ENCODE peak calls at places on chromosome 5, in eight cellular contexts. One of them, this sample, is unnamed. For H3K4me1, the result is how much of the 10 kb centered on the place peaks cover.

GRCh38 chr5:124910354-124911016 is 164.0 kb upstream of the ZNF608 start:
- DNase-seq in upper lobe of right lung: no peak
- DNase-seq in body of pancreas: no peak
- DNase-seq in small intestine: no peak
- DNase-seq in K562: no peak
- DNase-seq in cardiac muscle cell: no peak
- DNase-seq in heart left ventricle: no peak
- DNase-seq in CD8-positive, alpha-beta memory T cell: no peak
- DNase-seq in this sample: no peak

GRCh38 chr5:6729400-6730310 is 16.4 kb downstream of the TENT4A start:
- DNase-seq in cardiac muscle cell: no peak
- DNase-seq in K562: no peak
- DNase-seq in upper lobe of right lung: peak
- DNase-seq in body of pancreas: peak
- DNase-seq in CD8-positive, alpha-beta memory T cell: peak
- DNase-seq in heart left ventricle: peak
- DNase-seq in small intestine: peak
- DNase-seq in this sample: peak

GRCh38 chr5:112643339-112643971 is 94.2 kb upstream of the APC start:
- DNase-seq in cardiac muscle cell: peak
- DNase-seq in upper lobe of right lung: no peak
- DNase-seq in body of pancreas: peak
- DNase-seq in CD8-positive, alpha-beta memory T cell: no peak
- DNase-seq in K562: no peak
- DNase-seq in heart left ventricle: no peak
- DNase-seq in small intestine: peak
- DNase-seq in this sample: no peak

GRCh38 chr5:169350016-169350415 is 49.1 kb upstream of the SLIT3 start:
- DNase-seq in CD8-positive, alpha-beta memory T cell: no peak
- DNase-seq in heart left ventricle: no peak
- DNase-seq in small intestine: no peak
- DNase-seq in K562: no peak
- DNase-seq in cardiac muscle cell: no peak
- DNase-seq in upper lobe of right lung: no peak
- DNase-seq in body of pancreas: no peak
- DNase-seq in this sample: no peak

GRCh38 chr5:33592245-33592644 is 151.5 kb downstream of the TARS1 start:
- DNase-seq in K562: no peak
- DNase-seq in heart left ventricle: no peak
- DNase-seq in CD8-positive, alpha-beta memory T cell: no peak
- DNase-seq in body of pancreas: no peak
- DNase-seq in upper lobe of right lung: no peak
- DNase-seq in small intestine: no peak
- DNase-seq in cardiac muscle cell: no peak
- DNase-seq in this sample: no peak

GRCh38 chr5:123511290-123511647 is 708 bp upstream of the CSNK1G3 start:
- DNase-seq in K562: no peak
- DNase-seq in CD8-positive, alpha-beta memory T cell: no peak
- DNase-seq in heart left ventricle: no peak
- DNase-seq in small intestine: no peak
- DNase-seq in cardiac muscle cell: no peak
- DNase-seq in body of pancreas: no peak
- DNase-seq in upper lobe of right lung: no peak
- DNase-seq in this sample: no peak

GRCh38 chr5:154783774-154784460 is 28.7 kb downstream of the LARP1 start:
- DNase-seq in K562: no peak
- DNase-seq in upper lobe of right lung: no peak
- DNase-seq in small intestine: no peak
- DNase-seq in body of pancreas: peak
- DNase-seq in cardiac muscle cell: no peak
- DNase-seq in heart left ventricle: no peak
- DNase-seq in CD8-positive, alpha-beta memory T cell: no peak
- DNase-seq in this sample: no peak

GRCh38 chr5:6731465-6732237 is 18.4 kb downstream of the TENT4A start:
- DNase-seq in heart left ventricle: no peak
- DNase-seq in upper lobe of right lung: peak
- DNase-seq in small intestine: peak
- DNase-seq in body of pancreas: no peak
- DNase-seq in CD8-positive, alpha-beta memory T cell: no peak
- DNase-seq in cardiac muscle cell: no peak
- DNase-seq in K562: no peak
- DNase-seq in this sample: no peak

GRCh38 chr5:148760945-148761638 is 65.3 kb upstream of the ADRB2 start:
- DNase-seq in upper lobe of right lung: no peak
- DNase-seq in CD8-positive, alpha-beta memory T cell: no peak
- DNase-seq in small intestine: no peak
- DNase-seq in K562: no peak
- DNase-seq in heart left ventricle: no peak
- DNase-seq in body of pancreas: no peak
- DNase-seq in cardiac muscle cell: no peak
- DNase-seq in this sample: no peak

GRCh38 chr5:157188270-157188669 is 7.6 kb downstream of the ITK start:
- DNase-seq in upper lobe of right lung: no peak
- DNase-seq in heart left ventricle: no peak
- DNase-seq in K562: no peak
- DNase-seq in body of pancreas: no peak
- DNase-seq in small intestine: no peak
- DNase-seq in cardiac muscle cell: no peak
- DNase-seq in CD8-positive, alpha-beta memory T cell: no peak
- DNase-seq in this sample: no peak

GRCh38 chr5:112822456-112822855 is 38.6 kb upstream of the SRP19 start:
- DNase-seq in CD8-positive, alpha-beta memory T cell: no peak
- DNase-seq in upper lobe of right lung: no peak
- DNase-seq in heart left ventricle: no peak
- DNase-seq in K562: no peak
- DNase-seq in body of pancreas: no peak
- DNase-seq in cardiac muscle cell: no peak
- DNase-seq in small intestine: no peak
- DNase-seq in this sample: no peak

GRCh38 chr5:56161446-56161838 is 71.7 kb downstream of the ANKRD55 start:
- DNase-seq in cardiac muscle cell: no peak
- DNase-seq in small intestine: no peak
- DNase-seq in heart left ventricle: no peak
- DNase-seq in K562: no peak
- DNase-seq in upper lobe of right lung: no peak
- DNase-seq in CD8-positive, alpha-beta memory T cell: no peak
- DNase-seq in body of pancreas: no peak
- DNase-seq in this sample: no peak

GRCh38 chr5:23007226-23007625 is 154.1 kb upstream of the CDH12 start:
- DNase-seq in upper lobe of right lung: no peak
- DNase-seq in small intestine: peak
- DNase-seq in body of pancreas: no peak
- DNase-seq in cardiac muscle cell: no peak
- DNase-seq in CD8-positive, alpha-beta memory T cell: no peak
- DNase-seq in heart left ventricle: no peak
- DNase-seq in K562: no peak
- DNase-seq in this sample: no peak

GRCh38 chr5:67164856-67165523 is 31.6 kb downstream of the CD180 start:
- DNase-seq in K562: no peak
- DNase-seq in heart left ventricle: no peak
- DNase-seq in CD8-positive, alpha-beta memory T cell: no peak
- DNase-seq in body of pancreas: no peak
- DNase-seq in upper lobe of right lung: peak
- DNase-seq in cardiac muscle cell: no peak
- DNase-seq in small intestine: no peak
- DNase-seq in this sample: no peak

GRCh38 chr5:125477586-125477975 is 731.1 kb upstream of the ZNF608 start:
- DNase-seq in cardiac muscle cell: no peak
- DNase-seq in body of pancreas: no peak
- DNase-seq in upper lobe of right lung: no peak
- DNase-seq in heart left ventricle: no peak
- DNase-seq in small intestine: no peak
- DNase-seq in CD8-positive, alpha-beta memory T cell: no peak
- DNase-seq in K562: no peak
- DNase-seq in this sample: no peak

GRCh38 chr5:173329370-173330150 is 1.3 kb upstream of the STC2 start:
- DNase-seq in small intestine: no peak
- DNase-seq in cardiac muscle cell: peak
- DNase-seq in K562: no peak
- DNase-seq in heart left ventricle: no peak
- DNase-seq in body of pancreas: peak
- DNase-seq in upper lobe of right lung: no peak
- DNase-seq in CD8-positive, alpha-beta memory T cell: no peak
- DNase-seq in this sample: no peak

GRCh38 chr5:135502836-135503520 is 32.8 kb downstream of the NEUROG1 start:
- DNase-seq in small intestine: no peak
- DNase-seq in upper lobe of right lung: no peak
- DNase-seq in heart left ventricle: no peak
- DNase-seq in cardiac muscle cell: no peak
- DNase-seq in K562: no peak
- DNase-seq in CD8-positive, alpha-beta memory T cell: no peak
- DNase-seq in body of pancreas: no peak
- DNase-seq in this sample: no peak

GRCh38 chr5:15887072-15887471 is 292.5 kb downstream of the MARCHF11 start:
- DNase-seq in small intestine: no peak
- DNase-seq in upper lobe of right lung: no peak
- DNase-seq in body of pancreas: no peak
- DNase-seq in heart left ventricle: no peak
- DNase-seq in cardiac muscle cell: no peak
- DNase-seq in K562: no peak
- DNase-seq in CD8-positive, alpha-beta memory T cell: no peak
- DNase-seq in this sample: no peak

GRCh38 chr5:169142264-169142970 is 158.5 kb downstream of the SLIT3 start:
- DNase-seq in cardiac muscle cell: no peak
- DNase-seq in heart left ventricle: peak
- DNase-seq in small intestine: no peak
- DNase-seq in body of pancreas: peak
- DNase-seq in CD8-positive, alpha-beta memory T cell: no peak
- DNase-seq in K562: no peak
- DNase-seq in upper lobe of right lung: no peak
- DNase-seq in this sample: peak

GRCh38 chr5:111226556-111226955 is 2.4 kb downstream of the CAMK4 start:
- DNase-seq in small intestine: no peak
- DNase-seq in CD8-positive, alpha-beta memory T cell: no peak
- DNase-seq in upper lobe of right lung: no peak
- DNase-seq in K562: no peak
- DNase-seq in body of pancreas: no peak
- DNase-seq in cardiac muscle cell: no peak
- DNase-seq in heart left ventricle: no peak
- DNase-seq in this sample: no peak

GRCh38 chr5:80216753-80217596 is 38.9 kb downstream of the SERINC5 start:
- DNase-seq in upper lobe of right lung: peak
- DNase-seq in K562: no peak
- DNase-seq in small intestine: no peak
- DNase-seq in cardiac muscle cell: peak
- DNase-seq in CD8-positive, alpha-beta memory T cell: no peak
- DNase-seq in body of pancreas: peak
- DNase-seq in heart left ventricle: peak
- DNase-seq in this sample: peak

GRCh38 chr5:50903651-50904050 is 237.2 kb downstream of the PARP8 start:
- DNase-seq in heart left ventricle: no peak
- DNase-seq in upper lobe of right lung: no peak
- DNase-seq in K562: no peak
- DNase-seq in cardiac muscle cell: no peak
- DNase-seq in small intestine: no peak
- DNase-seq in CD8-positive, alpha-beta memory T cell: no peak
- DNase-seq in body of pancreas: no peak
- DNase-seq in this sample: no peak
- H3K27ac ChIP-seq in heart left ventricle: no peak
- H3K27ac ChIP-seq in upper lobe of right lung: no peak
- H3K27ac ChIP-seq in K562: no peak
- H3K27ac ChIP-seq in cardiac muscle cell: no peak
- H3K27ac ChIP-seq in small intestine: no peak
- H3K27ac ChIP-seq in CD8-positive, alpha-beta memory T cell: no peak
- H3K27ac ChIP-seq in body of pancreas: no peak
- H3K27ac ChIP-seq in this sample: no peak

GRCh38 chr5:95821110-95822021 is 1.2 kb downstream of the GLRX start:
- DNase-seq in heart left ventricle: no peak
- DNase-seq in small intestine: no peak
- DNase-seq in body of pancreas: no peak
- DNase-seq in K562: no peak
- DNase-seq in upper lobe of right lung: no peak
- DNase-seq in CD8-positive, alpha-beta memory T cell: no peak
- DNase-seq in cardiac muscle cell: no peak
- DNase-seq in this sample: no peak
- H3K4me1 ChIP-seq in heart left ventricle: half or more
- H3K4me1 ChIP-seq in small intestine: under half
- H3K4me1 ChIP-seq in body of pancreas: under half
- H3K4me1 ChIP-seq in K562: under half
- H3K4me1 ChIP-seq in upper lobe of right lung: half or more
- H3K4me1 ChIP-seq in CD8-positive, alpha-beta memory T cell: half or more
- H3K4me1 ChIP-seq in cardiac muscle cell: under half
- H3K4me1 ChIP-seq in this sample: half or more

DNA sequence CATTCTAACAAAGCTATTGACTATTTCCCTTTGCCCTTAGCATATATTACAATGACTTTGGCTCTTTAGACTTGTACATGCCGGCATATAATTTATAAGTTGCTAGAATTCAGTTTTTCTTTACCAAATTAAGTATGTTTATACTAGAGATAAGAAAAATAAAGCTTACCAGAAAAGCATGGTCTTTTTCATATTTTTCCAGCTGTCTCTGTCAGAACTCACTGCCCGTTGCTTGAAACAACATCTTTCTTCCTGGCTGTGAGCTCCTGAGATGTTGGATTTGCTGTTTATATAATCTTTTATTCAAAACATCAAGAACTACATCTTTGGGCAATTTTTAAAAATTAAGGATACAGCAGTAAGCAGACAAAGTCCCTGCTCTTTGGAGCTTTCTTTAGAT is 45.2 kb upstream of the RANBP3L start:
- DNase-seq in upper lobe of right lung: no peak
- DNase-seq in body of pancreas: no peak
- DNase-seq in heart left ventricle: no peak
- DNase-seq in small intestine: no peak
- DNase-seq in cardiac muscle cell: no peak
- DNase-seq in K562: no peak
- DNase-seq in CD8-positive, alpha-beta memory T cell: no peak
- DNase-seq in this sample: no peak
- H3K4me3 ChIP-seq in upper lobe of right lung: no peak
- H3K4me3 ChIP-seq in body of pancreas: no peak
- H3K4me3 ChIP-seq in heart left ventricle: no peak
- H3K4me3 ChIP-seq in small intestine: no peak
- H3K4me3 ChIP-seq in cardiac muscle cell: no peak
- H3K4me3 ChIP-seq in K562: no peak
- H3K4me3 ChIP-seq in CD8-positive, alpha-beta memory T cell: no peak
- H3K4me3 ChIP-seq in this sample: no peak

DNA sequence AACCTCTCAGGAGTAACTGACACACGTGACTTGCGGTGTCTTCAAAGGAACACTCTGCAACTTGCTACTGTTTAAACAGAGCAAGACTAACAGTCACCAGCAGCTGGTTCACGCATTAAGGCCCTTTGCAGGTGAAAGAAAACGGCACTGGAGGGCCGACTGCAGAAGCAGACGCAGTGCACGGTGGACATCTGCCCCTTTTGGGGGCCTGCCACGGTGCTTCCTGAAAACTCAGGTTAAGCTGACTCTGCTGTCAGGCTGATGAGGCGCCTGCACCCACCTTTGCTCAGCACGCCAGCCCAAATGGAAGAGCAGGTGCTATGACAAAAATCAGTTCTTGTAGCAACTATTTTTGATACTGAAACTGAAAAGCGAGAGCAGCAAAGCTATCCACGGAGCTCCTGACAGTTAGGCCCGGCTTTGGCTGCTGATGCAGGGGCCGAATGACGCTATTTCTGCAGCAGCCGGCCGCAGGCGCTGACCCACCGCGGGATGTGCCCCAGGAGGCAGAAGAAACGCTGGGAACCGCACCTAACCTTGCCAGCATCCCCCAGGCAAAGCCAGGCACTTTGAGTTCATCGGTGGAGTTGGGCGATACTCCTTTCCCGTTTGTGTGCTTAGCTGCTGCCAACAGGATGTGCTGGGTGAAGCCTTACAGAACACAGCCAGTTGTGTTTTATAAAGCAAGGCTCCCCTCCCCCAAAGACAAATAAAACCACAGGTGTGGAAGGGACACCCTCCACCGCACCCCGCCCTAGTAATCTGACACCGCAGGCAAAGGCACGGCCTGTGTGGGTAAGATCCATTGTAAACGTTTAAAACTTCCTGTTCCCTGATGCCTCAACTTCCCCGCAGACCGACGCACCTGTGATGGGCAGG is 21.1 kb upstream of the TERT start:
- DNase-seq in heart left ventricle: no peak
- DNase-seq in K562: peak
- DNase-seq in body of pancreas: peak
- DNase-seq in small intestine: peak
- DNase-seq in CD8-positive, alpha-beta memory T cell: peak
- DNase-seq in upper lobe of right lung: peak
- DNase-seq in cardiac muscle cell: no peak
- DNase-seq in this sample: peak
- H3K27ac ChIP-seq in heart left ventricle: no peak
- H3K27ac ChIP-seq in K562: no peak
- H3K27ac ChIP-seq in body of pancreas: peak
- H3K27ac ChIP-seq in small intestine: peak
- H3K27ac ChIP-seq in CD8-positive, alpha-beta memory T cell: no peak
- H3K27ac ChIP-seq in upper lobe of right lung: peak
- H3K27ac ChIP-seq in cardiac muscle cell: no peak
- H3K27ac ChIP-seq in this sample: no peak

This sample was measured in psoas muscle.